ENCODE peak calls at places on chromosomes 7 and 10, in six cellular contexts. P is astrocyte of the spinal cord, M is fibroblast of mammary gland, L is prostate gland, U is foreskin fibroblast, Q is stomach. K is an unnamed sample.
A peak's percentile ranks its signal among the peaks of the same experiment; 100 is the strongest.

GRCh38 chr7:127107601-127108007 is 145.1 kb downstream of the GRM8 start:
- DNase-seq in L (peak; percentile 38), P (peak; percentile 43), U (peak; percentile 8), Q (peak; percentile 36), M (peak; percentile 46), K (peak; percentile 47)

GRCh38 chr10:110850990-110851389 is 20.7 kb upstream of the PDCD4 start:
- DNase-seq in Q (no peak), P (no peak), L (no peak), U (peak; percentile 63), M (peak; percentile 73), K (no peak)

GRCh38 chr10:15136129-15136726 is 32.3 kb downstream of the NMT2 start:
- DNase-seq in U (no peak), M (no peak), P (no peak), Q (no peak), L (no peak), K (no peak)

GRCh38 chr7:143492043-143492471 is 14.4 kb downstream of the TAS2R41 start:
- DNase-seq in U (peak; percentile 86), L (no peak), P (peak; percentile 74), Q (no peak), M (peak; percentile 88), K (no peak)

GRCh38 chr7:90246184-90246583 is 1.2 kb downstream of the CFAP69 start:
- DNase-seq in L (peak; percentile 43), Q (no peak), U (peak; percentile 52), P (peak; percentile 6), M (peak; percentile 93), K (no peak)

GRCh38 chr7:47827321-47827720 is 120.9 kb downstream of the PKD1L1 start:
- DNase-seq in U (no peak), Q (no peak), L (no peak), M (no peak), P (no peak), K (no peak)

GRCh38 chr7:150909192-150909591 is 56.9 kb downstream of the AOC1 start:
- DNase-seq in M (no peak), P (no peak), Q (no peak), U (no peak), L (no peak), K (no peak)

GRCh38 chr10:68088744-68089143 is 13.7 kb upstream of the HERC4 start:
- DNase-seq in P (no peak), U (no peak), L (no peak), Q (no peak), M (peak; percentile 92), K (no peak)

GRCh38 chr7:78420001-78420400 is 621.4 kb downstream of the PHTF2 start:
- DNase-seq in U (no peak), P (no peak), Q (no peak), M (no peak), L (no peak), K (no peak)

GRCh38 chr7:34845666-34846361 is 187.8 kb downstream of the NPSR1 start:
- DNase-seq in U (no peak), M (no peak), Q (no peak), L (no peak), P (peak; percentile 44), K (no peak)

DNA sequence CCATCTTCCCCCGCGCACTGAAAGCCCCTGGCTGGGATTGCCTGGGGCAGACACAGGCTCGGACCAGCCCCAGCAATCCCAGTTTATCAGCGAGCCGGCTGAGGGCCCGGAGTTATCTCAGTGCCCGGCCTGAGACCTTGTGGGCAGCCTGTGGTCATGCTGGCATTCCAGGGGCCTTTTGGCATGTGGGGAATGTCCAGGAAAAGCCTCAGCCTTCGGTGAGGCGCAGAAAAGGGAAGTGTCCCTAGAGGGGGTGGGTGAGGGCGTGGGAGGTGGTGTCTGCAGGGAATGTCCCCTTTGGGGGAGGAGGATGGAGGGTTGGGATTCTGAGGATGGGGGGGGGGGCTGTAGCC is 167.9 kb upstream of the TNRC18 start:
- DNase-seq in M (no peak), P (peak; percentile 90), L (no peak), U (peak; percentile 92), Q (peak; percentile 47), K (peak; percentile 82)
- H3K4me3 ChIP-seq in M (no peak overlapping the region), P (no peak overlapping the region), L (no peak overlapping the region), U (no peak overlapping the region), Q (no peak overlapping the region), K (peak overlapping the region; percentile 18)

DNA sequence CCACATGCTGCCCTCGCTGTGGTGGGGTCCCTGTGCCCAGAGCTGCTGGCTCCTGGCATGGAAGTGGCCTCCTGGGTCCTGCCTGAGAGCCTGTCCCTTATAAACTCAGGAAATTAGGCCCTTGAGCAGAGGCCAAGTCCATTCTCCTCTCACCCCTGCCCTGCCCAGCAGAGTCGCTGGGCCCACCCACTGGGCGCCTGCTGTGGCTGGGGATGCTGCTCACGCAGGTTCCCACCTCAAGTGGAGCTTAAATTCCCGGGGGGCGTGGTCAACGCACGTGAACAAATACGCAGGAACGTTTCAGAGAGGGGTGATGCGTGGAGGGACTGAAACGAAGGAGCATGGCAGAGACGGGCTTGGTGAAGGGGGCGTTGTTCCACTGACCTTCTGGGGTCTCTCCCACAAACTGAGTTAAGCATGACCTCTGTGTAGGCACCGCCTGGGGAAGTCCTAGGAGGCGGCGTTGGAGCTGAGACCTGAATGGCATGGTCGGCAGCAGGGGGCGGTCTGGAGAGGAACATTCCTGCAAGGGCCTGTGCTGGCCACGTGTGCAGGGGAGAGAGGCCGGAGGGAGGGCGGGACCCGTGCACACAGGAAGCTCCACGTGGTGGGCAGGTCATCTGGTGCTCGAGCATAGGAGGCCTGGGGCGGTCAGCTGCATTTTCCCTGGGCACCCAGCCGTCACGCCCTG is 27.9 kb downstream of the FAM20C start:
- DNase-seq in Q (no peak), P (no peak), M (peak; percentile 30), L (no peak), U (peak; percentile 76), K (no peak)
- TF ChIP-seq CTCF in Q (no peak), P (peak; percentile 28), M (no peak), L (no peak), U (no peak), K (no peak)

GRCh38 chr10:21401196-21401595 is 124.3 kb downstream of the SKIDA1 start:
- DNase-seq in U (peak; percentile 41), L (no peak), M (peak; percentile 37), P (peak; percentile 12), Q (no peak), K (no peak)

GRCh38 chr10:21399392-21400015 is 126.0 kb downstream of the SKIDA1 start:
- DNase-seq in L (peak; percentile 14), P (peak; percentile 96), M (peak; percentile 91), Q (no peak), U (peak; percentile 96), K (peak; percentile 88)

GRCh38 chr10:21402606-21403083 is 122.8 kb downstream of the SKIDA1 start:
- DNase-seq in U (peak; percentile 67), M (peak; percentile 56), L (no peak), Q (no peak), P (peak; percentile 53), K (peak; percentile 27)

GRCh38 chr10:21396889-21397288 is 128.6 kb downstream of the SKIDA1 start:
- DNase-seq in Q (no peak), U (no peak), L (no peak), P (no peak), M (no peak), K (no peak)

GRCh38 chr10:21398549-21399345 is 126.7 kb downstream of the SKIDA1 start:
- DNase-seq in L (no peak), P (peak; percentile 61), U (peak; percentile 79), Q (no peak), M (peak; percentile 62), K (no peak)
- H3K4me3 ChIP-seq in L (no peak overlapping the region), P (no peak overlapping the region), U (no peak overlapping the region), Q (no peak overlapping the region), M (no peak overlapping the region), K (no peak overlapping the region)

DNA sequence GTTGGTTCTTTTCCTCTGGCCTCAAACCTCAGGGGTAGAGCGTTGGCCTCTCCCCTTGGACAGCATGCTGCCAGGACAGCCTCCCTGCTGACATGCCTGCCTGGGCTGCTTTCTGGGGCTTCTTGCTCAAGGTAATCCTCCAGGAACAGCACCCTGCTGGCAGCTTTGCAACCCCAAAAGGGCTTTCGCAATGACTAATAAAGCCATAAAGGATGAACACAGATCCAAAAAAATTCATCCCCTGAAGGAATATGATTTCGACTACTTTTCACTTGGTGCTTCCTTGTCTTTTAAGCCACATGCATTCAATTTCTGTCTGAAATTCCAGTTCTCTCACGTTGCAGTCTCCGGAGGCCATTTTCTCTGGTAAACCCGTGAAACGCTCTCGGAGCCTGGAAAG is 15.1 kb upstream of the SH3PXD2A start:
- DNase-seq in L (peak; percentile 62), M (peak; percentile 67), U (peak; percentile 86), P (peak; percentile 46), Q (no peak), K (no peak)
- TF ChIP-seq CTCF in L (no peak), M (peak; percentile 11), U (peak; percentile 8), P (no peak), Q (no peak), K (no peak)

GRCh38 chr7:157597562-157597961 is 260.8 kb downstream of the DNAJB6 start:
- DNase-seq in Q (no peak), L (no peak), P (no peak), M (no peak), U (no peak), K (no peak)
- H3K4me3 ChIP-seq in Q (no peak overlapping the region), L (no peak overlapping the region), P (no peak overlapping the region), M (no peak overlapping the region), U (no peak overlapping the region), K (no peak overlapping the region)

DNA sequence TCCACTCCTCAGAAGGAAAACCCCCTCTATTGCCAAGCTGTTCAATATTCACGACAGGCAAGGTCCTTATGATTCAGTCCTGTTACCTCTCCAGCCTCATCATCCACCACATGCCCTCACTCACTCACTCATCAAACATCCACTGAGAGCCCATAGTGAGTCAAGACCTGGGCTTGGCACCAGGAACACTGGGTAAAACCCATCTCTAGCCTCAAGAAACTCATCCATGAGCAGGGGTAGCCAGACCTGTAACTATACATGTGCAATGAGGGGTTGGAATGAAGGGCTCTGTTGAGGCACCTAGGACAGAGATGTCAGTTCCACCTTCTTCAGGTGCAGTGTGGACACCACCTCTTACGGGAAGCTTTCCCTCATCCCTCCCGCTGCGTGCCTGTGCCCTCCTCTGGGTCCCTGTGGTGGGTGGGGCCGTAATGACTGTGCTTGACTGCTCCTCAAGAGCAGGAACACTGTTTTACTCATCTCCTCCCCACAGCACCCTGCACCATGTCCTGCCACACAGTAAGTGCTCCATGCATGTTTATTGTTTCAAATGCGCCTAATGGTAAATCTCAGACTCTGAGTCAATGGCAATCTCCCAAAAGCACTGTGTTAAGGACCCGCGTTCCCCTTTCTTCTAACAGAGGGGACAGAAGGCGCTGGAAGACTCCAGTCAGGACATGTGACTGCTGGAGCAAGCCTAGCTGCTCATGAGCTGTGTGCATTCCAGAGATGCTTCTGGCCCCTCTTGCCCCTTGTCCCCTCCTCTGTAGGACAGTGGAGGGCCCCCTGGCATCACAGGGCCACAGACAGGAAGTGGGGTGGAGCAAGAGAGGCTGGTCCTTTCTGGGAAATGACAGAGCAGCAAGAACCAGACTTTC is 95.4 kb downstream of the HIPK2 start:
- DNase-seq in P (peak; percentile 81), U (peak; percentile 84), M (peak; percentile 96), Q (no peak), L (no peak), K (no peak)
- TF ChIP-seq CTCF in P (no peak), U (no peak), M (no peak), Q (no peak), L (no peak), K (no peak)

GRCh38 chr7:95238252-95238938 is 85.9 kb downstream of the PON1 start:
- DNase-seq in Q (no peak), M (no peak), P (no peak), U (peak; percentile 6), L (no peak), K (no peak)
- H3K4me3 ChIP-seq in Q (no peak overlapping the region), M (no peak overlapping the region), P (no peak overlapping the region), U (peak overlapping the region; percentile 35), L (no peak overlapping the region), K (no peak overlapping the region)